ENCODE peak calls at places on chromosomes 6 and 20, in four cellular contexts. L, D, I and R are unnamed samples.

GRCh38 chr20:40883097-40883496 is 145.5 kb upstream of the TOP1 start:
- DNase-seq in D (no peak), I (no peak), L (no peak), R (no peak)

GRCh38 chr6:110618591-110619267 is 142.3 kb upstream of the SLC22A16 start:
- DNase-seq in D (peak), I (peak), L (peak), R (no peak)

GRCh38 chr6:127148511-127148910 is 30.0 kb downstream of the RSPO3 start:
- DNase-seq in D (no peak), L (no peak), I (no peak), R (no peak)

GRCh38 chr6:140909156-140909555 is 1223.6 kb upstream of the GJE1 start:
- DNase-seq in D (no peak), L (peak), I (no peak), R (no peak)

GRCh38 chr6:71967436-71967835 is 81.1 kb downstream of the RIMS1 start:
- DNase-seq in L (peak), D (no peak), I (no peak), R (no peak)

GRCh38 chr6:41039060-41039998 is at the start of gene UNC5CL:
- DNase-seq in L (no peak), I (peak), D (no peak), R (peak)

GRCh38 chr20:47719625-47720024 is 65.7 kb downstream of the SULF2 start:
- DNase-seq in L (no peak), D (no peak), I (no peak), R (no peak)

GRCh38 chr6:25449774-25450173 is 170.6 kb downstream of the CARMIL1 start:
- DNase-seq in L (no peak), D (no peak), I (peak), R (no peak)

GRCh38 chr6:157173756-157174155 is 149.6 kb downstream of the TMEM242 start:
- DNase-seq in I (no peak), L (peak), D (no peak), R (no peak)

GRCh38 chr6:34934516-34934915 is 45.5 kb downstream of the ANKS1A start:
- DNase-seq in I (no peak), D (no peak), L (peak), R (no peak)

GRCh38 chr6:5172057-5172683 is 87.0 kb downstream of the PPP1R3G start:
- DNase-seq in I (no peak), L (no peak), D (no peak), R (no peak)

GRCh38 chr20:62723768-62724420 is 15.3 kb downstream of the NTSR1 start:
- DNase-seq in L (no peak), D (no peak), I (no peak), R (no peak)

GRCh38 chr6:41964201-41964887 is 22.7 kb upstream of the CCND3 start:
- DNase-seq in L (no peak), I (peak), D (no peak), R (no peak)

GRCh38 chr6:22147983-22148797 is 148.6 kb downstream of the PRL start:
- DNase-seq in L (peak), D (no peak), I (no peak), R (peak)

GRCh38 chr20:52003976-52004375 is 187.6 kb downstream of the ZFP64 start:
- DNase-seq in L (no peak), I (no peak), D (peak), R (no peak)

GRCh38 chr6:7062445-7063162 is 45.2 kb upstream of the RREB1 start:
- DNase-seq in I (no peak), L (no peak), D (no peak), R (no peak)

GRCh38 chr6:84921891-84922290 is 157.5 kb upstream of the TBX18 start:
- DNase-seq in I (peak), D (no peak), L (no peak), R (no peak)

GRCh38 chr6:117928833-117929232 is 21.8 kb downstream of the SLC35F1 start:
- DNase-seq in I (no peak), L (no peak), D (no peak), R (no peak)

GRCh38 chr6:166626177-166627038 is 643 bp downstream of the RPS6KA2 start:
- DNase-seq in D (peak), L (peak), I (peak), R (peak)

GRCh38 chr6:24680582-24680981 is 13.7 kb downstream of the ACOT13 start:
- DNase-seq in L (no peak), D (no peak), I (no peak), R (no peak)

GRCh38 chr6:79498842-79499241 is 38.4 kb downstream of the LCA5 start:
- DNase-seq in L (no peak), I (no peak), D (no peak), R (no peak)

GRCh38 chr6:8707956-8708772 is 272.8 kb upstream of the SLC35B3 start:
- DNase-seq in D (peak), L (no peak), I (peak), R (no peak)

GRCh38 chr20:33897313-33897912 is 86.3 kb downstream of the CHMP4B start:
- DNase-seq in L (no peak), I (no peak), D (no peak), R (no peak)

GRCh38 chr6:42572523-42572922 is 8.7 kb downstream of the UBR2 start:
- DNase-seq in I (no peak), D (no peak), L (no peak), R (no peak)

GRCh38 chr6:87553159-87553765 is 36.5 kb downstream of the RARS2 start:
- DNase-seq in I (no peak), D (no peak), L (peak), R (no peak)

GRCh38 chr20:40960521-40960956 is 68.1 kb upstream of the TOP1 start:
- DNase-seq in I (no peak), L (no peak), D (no peak), R (no peak)

GRCh38 chr6:116268589-116269293 is 11.0 kb downstream of the TSPYL1 start:
- DNase-seq in D (no peak), I (peak), L (peak), R (no peak)

GRCh38 chr6:102763886-102764285 is 1370.4 kb downstream of the GRIK2 start:
- DNase-seq in L (no peak), D (no peak), I (peak), R (peak)

GRCh38 chr20:47885909-47886453 is 100.7 kb upstream of the SULF2 start:
- DNase-seq in D (no peak), I (no peak), L (no peak), R (no peak)

GRCh38 chr6:47571488-47571887 is 93.9 kb downstream of the CD2AP start:
- DNase-seq in L (no peak), I (no peak), D (no peak), R (no peak)

GRCh38 chr6:5102266-5102970 is 17.3 kb downstream of the PPP1R3G start:
- DNase-seq in D (no peak), L (no peak), I (no peak), R (no peak)

GRCh38 chr6:3751019-3751729 is at the start of gene PXDC1:
- DNase-seq in L (no peak), I (peak), D (peak), R (peak)

GRCh38 chr6:41216616-41217015 is 11.5 kb upstream of the TREML4 start:
- DNase-seq in D (no peak), I (no peak), L (no peak), R (no peak)

DNA sequence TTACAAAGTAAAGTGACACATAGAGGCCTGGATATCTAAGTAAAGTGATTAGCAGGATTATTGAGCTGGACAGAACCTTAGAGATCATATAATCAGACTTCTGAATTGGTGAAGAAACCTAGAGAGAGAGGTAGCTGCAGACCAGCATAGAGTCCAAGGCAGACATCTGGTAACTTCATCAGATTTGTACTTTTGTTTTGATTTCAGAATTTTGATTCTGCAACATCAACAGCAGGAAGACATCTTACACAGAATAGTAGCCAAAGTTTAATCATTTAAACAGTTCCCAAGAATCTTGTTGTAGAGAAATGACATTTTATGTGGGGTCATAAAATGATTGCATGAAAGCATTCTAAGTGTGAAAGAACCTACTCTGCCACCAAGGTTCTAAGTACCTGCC is 39.3 kb downstream of the RPRD1B start:
- DNase-seq in I (no peak), D (no peak), L (no peak), R (no peak)
- H3K27ac ChIP-seq in I (no peak), D (no peak), L (peak), R (no peak)

DNA sequence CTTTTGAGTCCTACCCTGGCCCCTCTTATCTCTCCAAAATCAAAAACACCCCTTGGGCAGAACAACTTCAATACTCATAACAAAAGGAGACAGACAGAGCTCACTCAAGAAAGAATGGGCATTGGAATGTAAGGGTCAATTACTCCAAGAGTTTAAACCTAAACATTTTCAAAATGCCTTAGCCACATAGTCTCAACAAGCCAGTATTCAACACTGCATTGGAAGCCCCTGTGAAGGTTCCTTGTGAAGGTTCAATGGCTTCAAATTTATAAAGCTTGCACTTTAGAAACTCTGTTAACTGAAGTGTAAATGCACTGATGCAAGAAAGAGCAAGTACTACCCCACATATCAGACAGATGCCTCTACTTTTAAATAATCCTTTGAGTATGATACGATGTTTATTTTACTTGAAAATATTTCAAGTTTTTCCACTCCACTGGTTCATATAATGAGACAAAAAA is 139.1 kb upstream of the LAMP5 start:
- DNase-seq in D (no peak), L (peak), I (peak), R (no peak)
- H2AK5ac ChIP-seq in D (no peak), L (no peak), I (no peak), R (no peak)

DNA sequence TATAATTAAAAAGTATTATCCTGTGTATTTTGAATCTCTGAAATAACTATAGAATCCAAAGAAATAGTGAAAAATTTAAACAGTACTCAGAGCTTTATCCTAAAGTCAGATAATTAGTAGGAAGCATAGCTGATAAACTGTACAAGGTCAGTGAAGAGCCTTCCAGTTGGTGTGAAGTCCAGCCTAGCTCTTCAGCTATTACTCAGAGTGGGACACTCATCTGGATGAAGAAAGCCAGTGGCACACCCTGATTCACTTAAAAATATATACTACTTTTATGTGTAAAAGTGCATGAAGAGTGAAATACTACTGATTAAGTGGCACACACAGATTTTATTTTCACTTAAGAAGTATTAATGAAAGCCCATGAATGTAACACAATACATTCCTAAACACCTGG is 3.1 kb downstream of the IFNGR1 start:
- DNase-seq in L (peak), D (no peak), I (no peak), R (no peak)
- H3K27ac ChIP-seq in L (no peak), D (no peak), I (no peak), R (no peak)

GRCh38 chr6:33840064-33840926 is 36.5 kb upstream of the MLN start:
- DNase-seq in L (peak), I (peak), D (no peak), R (peak)
- H2AK5ac ChIP-seq in L (peak), I (peak), D (no peak), R (no peak)

GRCh38 chr20:50548396-50548795 is 38.2 kb downstream of the PTPN1 start:
- DNase-seq in L (no peak), I (no peak), D (no peak), R (no peak)

GRCh38 chr20:50550531-50550930 is 40.3 kb downstream of the PTPN1 start:
- DNase-seq in D (no peak), L (no peak), I (no peak), R (no peak)

GRCh38 chr20:50545123-50545522 is 34.9 kb downstream of the PTPN1 start:
- DNase-seq in I (no peak), D (no peak), L (no peak), R (no peak)

GRCh38 chr20:50546729-50547314 is 36.6 kb downstream of the PTPN1 start:
- DNase-seq in I (no peak), L (no peak), D (no peak), R (no peak)

DNA sequence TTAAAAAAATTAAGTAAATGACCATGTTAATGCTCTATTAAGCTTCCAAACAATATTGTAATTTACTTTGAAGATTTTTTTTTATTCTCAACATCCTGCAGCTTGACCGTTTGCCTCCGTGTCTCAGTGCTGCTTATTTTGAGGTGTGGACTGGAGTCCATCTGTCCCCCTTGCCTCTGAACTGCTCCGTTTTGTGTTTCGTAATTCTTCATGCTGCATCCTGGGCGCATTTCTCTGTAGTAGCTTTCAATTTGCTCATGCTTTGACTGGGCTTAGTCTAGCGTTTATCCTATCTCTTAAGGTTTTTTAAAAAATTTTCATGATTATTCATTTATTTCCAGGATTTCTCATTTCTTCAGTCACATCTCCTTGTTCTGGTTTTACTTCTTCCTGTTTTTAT is 37.8 kb downstream of the PTPN1 start:
- DNase-seq in L (no peak), I (no peak), D (no peak), R (no peak)
- H3K27ac ChIP-seq in L (no peak), I (no peak), D (no peak), R (no peak)

GRCh38 chr6:16533721-16534136 is 227.5 kb downstream of the ATXN1 start:
- DNase-seq in I (peak), L (peak), D (no peak), R (no peak)
- H2AK5ac ChIP-seq in I (no peak), L (no peak), D (no peak), R (no peak)

DNA sequence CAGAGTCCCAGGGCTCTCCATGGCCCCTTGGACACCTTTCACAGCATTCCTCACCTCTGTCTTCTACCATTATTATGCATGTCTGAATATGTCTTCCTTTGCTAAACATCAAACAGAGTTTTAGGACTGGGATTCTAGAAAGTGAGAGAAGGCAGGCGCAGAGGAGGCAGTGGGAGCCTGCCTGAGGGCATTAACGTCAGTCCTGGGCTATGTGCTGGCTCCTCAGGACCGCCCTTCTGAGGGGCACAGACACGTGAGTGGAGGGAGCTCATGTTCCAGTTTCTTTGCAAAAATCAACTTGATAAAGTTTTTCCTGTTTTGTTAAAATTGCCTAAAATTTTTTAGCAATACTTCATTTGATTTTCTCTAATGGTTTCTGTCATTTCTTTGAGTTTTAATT is 38.0 kb downstream of the C6orf15 start:
- DNase-seq in D (no peak), L (no peak), I (no peak), R (peak)
- H3K27ac ChIP-seq in D (no peak), L (no peak), I (no peak), R (no peak)

GRCh38 chr6:49497308-49497707 is 2.4 kb upstream of the GLYATL3 start:
- DNase-seq in D (no peak), L (no peak), I (no peak), R (no peak)

GRCh38 chr6:49499623-49500022 is at the start of gene GLYATL3:
- DNase-seq in L (no peak), D (no peak), I (no peak), R (no peak)

GRCh38 chr6:49504666-49505065 is 4.9 kb downstream of the GLYATL3 start:
- DNase-seq in D (no peak), L (no peak), I (no peak), R (no peak)

DNA sequence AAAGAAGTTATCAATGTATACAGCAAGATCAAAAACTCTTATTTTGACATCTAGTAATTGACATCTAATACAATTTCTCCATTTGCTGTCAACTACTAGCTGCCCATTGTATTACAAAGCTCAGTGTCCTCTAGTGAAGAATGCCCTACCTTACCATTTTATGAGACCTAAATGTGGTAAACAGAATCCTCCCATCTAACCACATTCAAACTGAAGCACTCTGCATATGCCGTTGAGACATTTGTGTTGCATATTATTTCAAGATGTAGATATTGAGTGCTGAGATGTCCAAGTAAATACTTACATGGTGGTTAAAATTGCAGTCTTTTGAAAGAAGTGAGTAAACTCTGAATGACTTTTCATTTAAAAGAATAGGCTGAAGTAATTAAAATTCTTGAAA is 602 bp upstream of the GLYATL3 start:
- DNase-seq in D (no peak), L (no peak), I (no peak), R (no peak)
- H2AK5ac ChIP-seq in D (no peak), L (no peak), I (no peak), R (no peak)

GRCh38 chr20:64219730-64220129 is 35.8 kb upstream of the PCMTD2 start:
- DNase-seq in D (no peak), I (no peak), L (no peak), R (no peak)

GRCh38 chr20:64219202-64219601 is 36.3 kb upstream of the PCMTD2 start:
- DNase-seq in D (no peak), L (no peak), I (no peak), R (no peak)

GRCh38 chr20:64220420-64220819 is 35.1 kb upstream of the PCMTD2 start:
- DNase-seq in L (no peak), D (no peak), I (no peak), R (no peak)

GRCh38 chr20:64222273-64222672 is 33.3 kb upstream of the PCMTD2 start:
- DNase-seq in L (peak), D (no peak), I (no peak), R (peak)

GRCh38 chr20:64220891-64221527 is 34.5 kb upstream of the PCMTD2 start:
- DNase-seq in D (no peak), L (no peak), I (no peak), R (no peak)
- H3K27ac ChIP-seq in D (no peak), L (no peak), I (no peak), R (no peak)